ENCODE peak calls at places on chromosomes 2 and 18, in four cellular contexts. R is osteocyte, O is dorsolateral prefrontal cortex, L is PC-9. M is an unnamed sample.

GRCh38 chr2:201523506-201523905 is 72.0 kb downstream of the STRADB start:
- DNase-seq in O (no peak), R (no peak), L (no peak), M (no peak)

GRCh38 chr18:3998698-3999333 is 456.3 kb downstream of the DLGAP1 start:
- DNase-seq in L (no peak), O (no peak), R (no peak), M (no peak)

GRCh38 chr2:5981241-5982055 is 289.3 kb downstream of the SOX11 start:
- DNase-seq in R (no peak), L (no peak), O (peak), M (peak)

GRCh38 chr2:109558076-109558882 is 55.5 kb downstream of the SEPTIN10 start:
- DNase-seq in O (no peak), L (peak), R (no peak), M (no peak)

GRCh38 chr18:3040881-3041280 is 27.9 kb upstream of the LPIN2 start:
- DNase-seq in R (peak), L (no peak), O (no peak), M (no peak)

GRCh38 chr18:13577091-13577697 is 149.2 kb downstream of the FAM210A start:
- DNase-seq in L (no peak), R (peak), O (peak), M (peak)

GRCh38 chr2:165469417-165469816 is at the start of gene CSRNP3:
- DNase-seq in L (peak), O (peak), R (no peak), M (peak)

GRCh38 chr2:23260621-23261020 is 124.4 kb upstream of the KLHL29 start:
- DNase-seq in R (no peak), L (no peak), O (no peak), M (no peak)

GRCh38 chr2:44189104-44189503 is 20.4 kb downstream of the PPM1B start:
- DNase-seq in O (no peak), L (no peak), R (no peak), M (no peak)

GRCh38 chr2:239731422-239731821 is 293.7 kb downstream of the NDUFA10 start:
- DNase-seq in O (peak), L (no peak), R (no peak), M (no peak)

GRCh38 chr18:21073180-21073579 is 38.4 kb downstream of the ROCK1 start:
- DNase-seq in O (no peak), L (no peak), R (no peak), M (no peak)

GRCh38 chr2:109236147-109236546 is 107.1 kb downstream of the SH3RF3 start:
- DNase-seq in L (no peak), R (no peak), O (no peak), M (no peak)

GRCh38 chr2:240465268-240465764 is 29.9 kb downstream of the GPC1 start:
- DNase-seq in O (no peak), L (no peak), R (peak), M (peak)

M was measured in head of caudate nucleus.